ENCODE peak calls at places on chromosomes 6 and 20, in seven cellular contexts. E is cardiac muscle cell; Z is body of pancreas; B is breast epithelium; N is IMR-90; X is CD8-positive, alpha-beta T cell; V is HepG2. U is an unnamed sample. For H3K4me1, the result is how much of the 10 kb centered on the place peaks cover.

GRCh38 chr6:136244061-136244616 is 6.0 kb downstream of the MTFR2 start:
- DNase-seq in E (no peak), Z (no peak), B (no peak), N (peak), X (no peak), V (no peak), U (no peak)

GRCh38 chr6:132527791-132528190 is 10.3 kb upstream of the TAAR9 start:
- DNase-seq in E (no peak), Z (no peak), B (no peak), N (peak), X (no peak), V (no peak), U (no peak)

GRCh38 chr6:14165091-14165490 is 47.5 kb downstream of the CD83 start:
- DNase-seq in E (peak), Z (no peak), B (no peak), N (peak), X (no peak), V (no peak), U (no peak)

GRCh38 chr6:84462697-84463096 is 235.3 kb upstream of the CEP162 start:
- DNase-seq in E (peak), Z (no peak), B (no peak), N (peak), X (no peak), V (no peak), U (no peak)

GRCh38 chr20:45911486-45912343 is at the start of gene PLTP:
- DNase-seq in E (peak), Z (peak), B (peak), N (peak), X (peak), V (no peak), U (no peak)

GRCh38 chr6:112827793-112828192 is 480.7 kb downstream of the RFPL4B start:
- DNase-seq in E (peak), Z (no peak), B (no peak), N (no peak), X (no peak), V (no peak), U (no peak)

GRCh38 chr20:58447733-58448391 is 58.8 kb downstream of the VAPB start:
- DNase-seq in E (peak), Z (peak), B (no peak), N (peak), X (peak), V (peak), U (no peak)

GRCh38 chr20:50913976-50914375 is 17.3 kb downstream of the ADNP start:
- DNase-seq in E (peak), Z (no peak), B (no peak), N (peak), X (no peak), V (no peak), U (no peak)

GRCh38 chr20:3071266-3071609 is 182 bp upstream of the OXT start:
- DNase-seq in E (no peak), Z (no peak), B (no peak), N (no peak), X (no peak), V (no peak), U (no peak)

GRCh38 chr20:34604980-34605788 is 46.7 kb downstream of the MAP1LC3A start:
- DNase-seq in E (peak), Z (no peak), B (no peak), N (peak), X (no peak), V (no peak), U (no peak)

GRCh38 chr20:62364911-62365736 is 2.0 kb downstream of the LAMA5 start:
- DNase-seq in E (no peak), Z (no peak), B (no peak), N (no peak), X (no peak), V (no peak), U (peak)

GRCh38 chr6:131062245-131063027 is 609 bp downstream of the EPB41L2 start:
- DNase-seq in E (peak), Z (peak), B (no peak), N (no peak), X (peak), V (no peak), U (no peak)

GRCh38 chr20:53157443-53158408 is 185.6 kb downstream of the TSHZ2 start:
- DNase-seq in E (peak), Z (peak), B (no peak), N (peak), X (peak), V (peak), U (no peak)

GRCh38 chr6:80728830-80729229 is 622.4 kb downstream of the BCKDHB start:
- DNase-seq in E (no peak), Z (no peak), B (no peak), N (no peak), X (no peak), V (no peak), U (no peak)

GRCh38 chr6:25918083-25918683 is 12.3 kb downstream of the SLC17A2 start:
- DNase-seq in E (no peak), Z (no peak), B (no peak), N (no peak), X (no peak), V (no peak), U (no peak)

GRCh38 chr20:21125072-21125848 is 622 bp upstream of the KIZ start:
- DNase-seq in E (peak), Z (peak), B (peak), N (peak), X (no peak), V (peak), U (no peak)

GRCh38 chr6:46048646-46049297 is 33.1 kb upstream of the CLIC5 start:
- DNase-seq in E (no peak), Z (no peak), B (no peak), N (no peak), X (no peak), V (no peak), U (no peak)

GRCh38 chr6:146224988-146225387 is 196.1 kb downstream of the GRM1 start:
- DNase-seq in E (peak), Z (no peak), B (no peak), N (no peak), X (no peak), V (no peak), U (no peak)

GRCh38 chr6:80566361-80566760 is 459.9 kb downstream of the BCKDHB start:
- DNase-seq in E (no peak), Z (no peak), B (no peak), N (no peak), X (no peak), V (no peak), U (no peak)

GRCh38 chr6:142935553-142936517 is 9.1 kb downstream of the HIVEP2 start:
- DNase-seq in E (no peak), Z (no peak), B (no peak), N (no peak), X (peak), V (no peak), U (no peak)
- H3K4me3 ChIP-seq in E (no peak), Z (no peak), B (no peak), N (no peak), X (no peak), V (no peak), U (no peak)

GRCh38 chr20:15851576-15852075 is 721.6 kb downstream of the KIF16B start:
- DNase-seq in E (no peak), Z (no peak), B (no peak), N (no peak), X (no peak), V (no peak), U (no peak)

GRCh38 chr20:15847415-15847814 is 725.8 kb downstream of the KIF16B start:
- DNase-seq in E (no peak), Z (no peak), B (no peak), N (no peak), X (no peak), V (no peak), U (no peak)

GRCh38 chr20:15848126-15848525 is 725.1 kb downstream of the KIF16B start:
- DNase-seq in E (no peak), Z (no peak), B (no peak), N (no peak), X (no peak), V (no peak), U (no peak)

GRCh38 chr20:15846446-15846845 is 726.8 kb downstream of the KIF16B start:
- DNase-seq in E (no peak), Z (no peak), B (no peak), N (no peak), X (no peak), V (no peak), U (no peak)

DNA sequence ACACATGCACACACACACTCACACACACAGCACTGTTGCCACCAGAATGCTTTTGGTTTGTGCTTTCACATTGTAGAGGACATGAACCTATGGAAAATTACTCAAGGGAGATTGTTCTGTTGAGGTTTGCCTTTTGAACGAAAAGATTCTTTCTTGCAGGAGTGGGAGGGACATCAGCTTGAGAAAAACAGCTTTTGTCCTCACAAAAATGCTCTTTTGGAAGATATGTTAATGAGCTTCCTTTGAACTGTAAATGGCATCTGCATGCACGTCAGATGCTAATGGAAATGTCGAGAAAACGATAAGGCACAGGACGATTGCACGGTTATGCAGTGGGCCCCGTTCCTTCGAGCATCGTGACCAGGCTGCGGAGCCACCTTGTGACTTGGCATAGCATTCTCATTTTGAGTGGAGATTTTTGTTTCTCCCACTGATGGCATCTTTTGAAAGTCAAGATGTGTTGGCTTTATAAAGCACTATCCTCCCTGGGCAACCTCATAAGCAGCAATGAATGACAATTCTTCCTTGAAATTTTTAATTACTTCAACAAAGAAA is 724.0 kb downstream of the KIF16B start:
- DNase-seq in E (no peak), Z (no peak), B (no peak), N (no peak), X (no peak), V (no peak), U (no peak)
- TF ChIP-seq CTCF in E (no peak), Z (no peak), B (no peak), N (no peak), X (no peak), V (no peak), U (no peak)

GRCh38 chr6:52598824-52599190 is 21.9 kb upstream of the TRAM2 start:
- DNase-seq in E (no peak), Z (no peak), B (no peak), N (no peak), X (no peak), V (no peak), U (no peak)
- H3K4me1 ChIP-seq in E (under half), Z (under half), B (under half), N (under half), X (under half), V (half or more), U (under half)

GRCh38 chr6:85678000-85678601 is 35.4 kb upstream of the SYNCRIP start:
- DNase-seq in E (no peak), Z (no peak), B (no peak), N (no peak), X (no peak), V (no peak), U (peak)

GRCh38 chr6:85678602-85679444 is 36.1 kb upstream of the SYNCRIP start:
- DNase-seq in E (peak), Z (peak), B (peak), N (peak), X (peak), V (peak), U (peak)

GRCh38 chr6:85679445-85680123 is 36.9 kb upstream of the SYNCRIP start:
- DNase-seq in E (no peak), Z (no peak), B (no peak), N (no peak), X (no peak), V (no peak), U (no peak)

GRCh38 chr6:85677243-85677956 is 34.7 kb upstream of the SYNCRIP start:
- DNase-seq in E (peak), Z (no peak), B (no peak), N (no peak), X (no peak), V (no peak), U (no peak)

DNA sequence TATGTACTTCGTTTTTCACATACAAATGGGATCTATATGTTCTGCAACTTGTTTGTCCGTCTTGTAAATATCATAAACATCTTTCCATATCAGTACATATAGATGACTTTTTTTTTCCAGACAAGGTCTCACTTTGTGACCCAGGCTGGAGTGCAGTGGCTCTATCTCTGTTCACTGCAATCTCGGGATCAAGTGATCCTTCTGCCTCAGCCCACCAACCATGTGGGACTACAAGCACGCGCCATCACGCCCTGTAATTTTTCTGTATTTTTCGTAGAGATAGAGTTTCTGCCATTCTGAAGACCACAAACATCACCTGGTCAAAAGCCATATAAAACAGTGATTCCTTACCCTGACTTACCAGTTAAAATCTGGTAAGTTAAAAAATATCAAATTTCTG is 37.7 kb upstream of the SYNCRIP start:
- DNase-seq in E (no peak), Z (no peak), B (no peak), N (no peak), X (no peak), V (no peak), U (no peak)
- H3K4me3 ChIP-seq in E (no peak), Z (no peak), B (no peak), N (peak), X (no peak), V (peak), U (no peak)

GRCh38 chr6:108650781-108651180 is 90.1 kb downstream of the FOXO3 start:
- DNase-seq in E (peak), Z (no peak), B (no peak), N (peak), X (no peak), V (no peak), U (no peak)

GRCh38 chr6:108650325-108650724 is 89.6 kb downstream of the FOXO3 start:
- DNase-seq in E (no peak), Z (no peak), B (no peak), N (no peak), X (no peak), V (no peak), U (no peak)

GRCh38 chr6:108651287-108651686 is 90.6 kb downstream of the FOXO3 start:
- DNase-seq in E (no peak), Z (no peak), B (no peak), N (no peak), X (no peak), V (no peak), U (no peak)

GRCh38 chr6:108651781-108652227 is 91.1 kb downstream of the FOXO3 start:
- DNase-seq in E (peak), Z (peak), B (peak), N (peak), X (no peak), V (no peak), U (peak)

DNA sequence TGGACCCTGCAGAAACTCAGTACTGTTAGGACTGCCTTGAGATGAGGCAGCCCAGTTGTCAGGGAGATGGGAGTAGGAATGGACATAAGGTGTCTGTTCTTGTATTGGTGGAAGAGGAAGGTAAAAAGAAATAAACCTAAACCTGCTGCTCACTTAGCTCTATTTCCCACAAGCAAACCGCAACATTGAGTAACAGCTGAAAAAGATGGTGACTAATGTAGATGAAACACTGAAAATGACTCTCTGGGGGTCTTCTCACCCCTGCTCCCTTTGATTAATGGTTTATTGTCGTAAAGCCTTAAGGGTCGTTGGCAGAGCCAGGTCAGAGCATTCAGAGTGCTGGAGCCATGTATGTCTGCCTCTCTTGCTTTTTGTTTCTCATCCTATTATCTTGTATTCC is 87.5 kb downstream of the FOXO3 start:
- DNase-seq in E (no peak), Z (no peak), B (no peak), N (no peak), X (no peak), V (no peak), U (no peak)
- TF ChIP-seq CTCF in E (no peak), Z (no peak), B (no peak), N (no peak), X (no peak), V (no peak), U (no peak)

DNA sequence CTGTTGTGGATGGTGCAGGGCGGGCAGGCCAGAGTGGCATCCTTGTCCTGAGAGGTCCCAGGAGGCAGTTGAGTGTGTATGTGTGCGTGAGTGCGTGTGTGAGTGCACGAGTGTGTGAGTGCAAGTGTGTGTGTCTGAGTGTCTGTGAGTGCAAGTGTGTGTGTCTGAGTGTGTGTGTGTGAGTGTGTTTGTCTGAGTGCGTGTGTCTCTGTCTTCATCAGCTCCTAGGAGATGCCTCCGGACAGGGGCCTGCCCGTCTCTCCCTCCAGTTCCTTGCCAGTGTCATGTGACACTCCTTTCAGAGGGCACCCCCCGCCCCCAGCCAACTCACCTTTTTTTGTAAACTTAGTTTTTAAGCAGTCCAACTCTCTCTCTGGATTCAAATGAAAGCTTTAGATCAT is 12.3 kb downstream of the IGF2R start:
- DNase-seq in E (no peak), Z (no peak), B (no peak), N (no peak), X (no peak), V (no peak), U (no peak)
- H3K4me1 ChIP-seq in E (under half), Z (half or more), B (under half), N (under half), X (half or more), V (half or more), U (half or more)

GRCh38 chr6:656460-657252 is at the start of gene HUS1B:
- DNase-seq in E (no peak), Z (no peak), B (no peak), N (no peak), X (no peak), V (no peak), U (no peak)

GRCh38 chr6:658244-658643 is 1.3 kb upstream of the HUS1B start:
- DNase-seq in E (peak), Z (no peak), B (no peak), N (peak), X (no peak), V (no peak), U (no peak)

GRCh38 chr6:659716-660581 is 3.0 kb upstream of the HUS1B start:
- DNase-seq in E (peak), Z (no peak), B (no peak), N (no peak), X (no peak), V (no peak), U (no peak)

GRCh38 chr6:657743-658142 is 843 bp upstream of the HUS1B start:
- DNase-seq in E (peak), Z (no peak), B (no peak), N (no peak), X (no peak), V (no peak), U (no peak)

DNA sequence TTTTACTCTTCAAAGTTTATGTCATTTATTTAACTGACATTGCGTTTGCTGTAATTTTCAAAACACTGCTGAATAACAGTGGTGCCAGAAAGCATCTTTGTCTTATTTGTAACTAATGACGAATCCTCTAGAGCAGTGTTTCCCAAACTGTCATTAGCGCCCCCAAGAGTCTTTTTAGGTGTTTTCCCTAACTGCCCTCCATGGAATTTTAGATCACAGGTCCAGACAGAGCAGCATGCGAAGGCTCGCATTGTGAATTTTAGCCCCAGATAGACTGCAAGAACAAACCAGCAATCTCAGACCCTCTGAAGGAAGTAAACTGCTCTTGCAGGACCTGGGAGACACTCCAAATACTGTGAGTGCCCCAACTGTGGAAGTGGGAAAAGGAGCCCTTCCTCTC is 2.3 kb upstream of the HUS1B start:
- DNase-seq in E (peak), Z (no peak), B (no peak), N (no peak), X (no peak), V (no peak), U (no peak)
- H3K4me3 ChIP-seq in E (no peak), Z (no peak), B (no peak), N (no peak), X (no peak), V (no peak), U (no peak)